ENCODE peak calls at places on chromosomes 16 and 17, in seven cellular contexts. One of them, this sample, is unnamed.

GRCh38 chr17:27520571-27521185 is 64.4 kb downstream of the KSR1 start:
- DNase-seq in C1 segment of cervical spinal cord: peak
- DNase-seq in HTR-8/SVneo: no peak
- DNase-seq in NCI-H1092: no peak
- DNase-seq in progenitor cell of endocrine pancreas: no peak
- DNase-seq in sigmoid colon: no peak
- DNase-seq in AG10803: no peak
- DNase-seq in this sample: no peak

GRCh38 chr17:49067163-49067562 is 65.4 kb upstream of the B4GALNT2 start:
- DNase-seq in C1 segment of cervical spinal cord: no peak
- DNase-seq in HTR-8/SVneo: no peak
- DNase-seq in NCI-H1092: no peak
- DNase-seq in progenitor cell of endocrine pancreas: no peak
- DNase-seq in sigmoid colon: no peak
- DNase-seq in AG10803: no peak
- DNase-seq in this sample: peak

GRCh38 chr16:65710107-65710506 is 588.2 kb upstream of the CDH11 start:
- DNase-seq in C1 segment of cervical spinal cord: no peak
- DNase-seq in HTR-8/SVneo: no peak
- DNase-seq in NCI-H1092: no peak
- DNase-seq in progenitor cell of endocrine pancreas: no peak
- DNase-seq in sigmoid colon: no peak
- DNase-seq in AG10803: no peak
- DNase-seq in this sample: no peak

GRCh38 chr17:18228176-18228682 is 2.8 kb downstream of the LLGL1 start:
- DNase-seq in C1 segment of cervical spinal cord: no peak
- DNase-seq in HTR-8/SVneo: no peak
- DNase-seq in NCI-H1092: no peak
- DNase-seq in progenitor cell of endocrine pancreas: no peak
- DNase-seq in sigmoid colon: no peak
- DNase-seq in AG10803: no peak
- DNase-seq in this sample: no peak

GRCh38 chr17:41308251-41308917 is 725 bp downstream of the KRTAP16-1 start:
- DNase-seq in C1 segment of cervical spinal cord: peak
- DNase-seq in HTR-8/SVneo: no peak
- DNase-seq in NCI-H1092: peak
- DNase-seq in progenitor cell of endocrine pancreas: no peak
- DNase-seq in sigmoid colon: no peak
- DNase-seq in AG10803: peak
- DNase-seq in this sample: no peak

GRCh38 chr16:69680358-69680757 is 46.0 kb downstream of the NQO1 start:
- DNase-seq in C1 segment of cervical spinal cord: no peak
- DNase-seq in HTR-8/SVneo: no peak
- DNase-seq in NCI-H1092: no peak
- DNase-seq in progenitor cell of endocrine pancreas: no peak
- DNase-seq in sigmoid colon: no peak
- DNase-seq in AG10803: no peak
- DNase-seq in this sample: no peak

GRCh38 chr16:19095699-19096098 is 18.1 kb upstream of the ITPRIPL2 start:
- DNase-seq in C1 segment of cervical spinal cord: no peak
- DNase-seq in HTR-8/SVneo: no peak
- DNase-seq in NCI-H1092: no peak
- DNase-seq in progenitor cell of endocrine pancreas: no peak
- DNase-seq in sigmoid colon: no peak
- DNase-seq in AG10803: no peak
- DNase-seq in this sample: no peak

GRCh38 chr17:14330492-14330920 is 29.6 kb downstream of the HS3ST3B1 start:
- DNase-seq in C1 segment of cervical spinal cord: no peak
- DNase-seq in HTR-8/SVneo: no peak
- DNase-seq in NCI-H1092: no peak
- DNase-seq in progenitor cell of endocrine pancreas: no peak
- DNase-seq in sigmoid colon: no peak
- DNase-seq in AG10803: peak
- DNase-seq in this sample: no peak

GRCh38 chr17:4463818-4464501 is 30.2 kb downstream of the SPNS3 start:
- DNase-seq in C1 segment of cervical spinal cord: no peak
- DNase-seq in HTR-8/SVneo: no peak
- DNase-seq in NCI-H1092: peak
- DNase-seq in progenitor cell of endocrine pancreas: no peak
- DNase-seq in sigmoid colon: no peak
- DNase-seq in AG10803: no peak
- DNase-seq in this sample: no peak

GRCh38 chr16:85385463-85386331 is 227.4 kb upstream of the GSE1 start:
- DNase-seq in C1 segment of cervical spinal cord: no peak
- DNase-seq in HTR-8/SVneo: no peak
- DNase-seq in NCI-H1092: no peak
- DNase-seq in progenitor cell of endocrine pancreas: no peak
- DNase-seq in sigmoid colon: peak
- DNase-seq in AG10803: no peak
- DNase-seq in this sample: no peak

GRCh38 chr17:80311216-80311827 is 50.7 kb downstream of the RNF213 start:
- DNase-seq in C1 segment of cervical spinal cord: no peak
- DNase-seq in HTR-8/SVneo: no peak
- DNase-seq in NCI-H1092: no peak
- DNase-seq in progenitor cell of endocrine pancreas: no peak
- DNase-seq in sigmoid colon: no peak
- DNase-seq in AG10803: no peak
- DNase-seq in this sample: no peak

GRCh38 chr17:511001-511690 is 158.5 kb upstream of the RPH3AL start:
- DNase-seq in C1 segment of cervical spinal cord: no peak
- DNase-seq in HTR-8/SVneo: no peak
- DNase-seq in NCI-H1092: no peak
- DNase-seq in progenitor cell of endocrine pancreas: no peak
- DNase-seq in sigmoid colon: peak
- DNase-seq in AG10803: peak
- DNase-seq in this sample: no peak

GRCh38 chr17:6408271-6408670 is 26.6 kb downstream of the AIPL1 start:
- DNase-seq in C1 segment of cervical spinal cord: no peak
- DNase-seq in HTR-8/SVneo: no peak
- DNase-seq in NCI-H1092: no peak
- DNase-seq in progenitor cell of endocrine pancreas: no peak
- DNase-seq in sigmoid colon: no peak
- DNase-seq in AG10803: no peak
- DNase-seq in this sample: no peak

GRCh38 chr17:869567-870530 is 87.7 kb downstream of the MRM3 start:
- DNase-seq in C1 segment of cervical spinal cord: no peak
- DNase-seq in HTR-8/SVneo: peak
- DNase-seq in NCI-H1092: no peak
- DNase-seq in progenitor cell of endocrine pancreas: no peak
- DNase-seq in sigmoid colon: peak
- DNase-seq in AG10803: peak
- DNase-seq in this sample: no peak

GRCh38 chr17:27980035-27980434 is 62.4 kb upstream of the NLK start:
- DNase-seq in C1 segment of cervical spinal cord: no peak
- DNase-seq in HTR-8/SVneo: peak
- DNase-seq in NCI-H1092: no peak
- DNase-seq in progenitor cell of endocrine pancreas: no peak
- DNase-seq in sigmoid colon: no peak
- DNase-seq in AG10803: peak
- DNase-seq in this sample: no peak